ENCODE peak calls at places on chromosomes 12 and 14, in ten cellular contexts. One of them, this sample, is unnamed.

GRCh38 chr12:26120561-26121274 is 4.1 kb downstream of the BHLHE41 start:
- DNase-seq in astrocyte of the hippocampus: peak
- DNase-seq in stimulated activated CD8-positive, alpha-beta memory T cell treated with anti-CD3 and anti-CD28 coated beads, Interleukin-7, amount 100 ng/mL, for 24 hours: no peak
- DNase-seq in GM23248: peak
- DNase-seq in tibial nerve: no peak
- DNase-seq in GM06990: no peak
- DNase-seq in stimulated activated CD4-positive, alpha-beta T cell treated with anti-CD3 and anti-CD28 coated beads, Interleukin-1b, Interleukin-23, amount 100 ng/mL, for 1 hour: no peak
- DNase-seq in non-pigmented ciliary epithelial cell: no peak
- DNase-seq in ELR: no peak
- DNase-seq in endodermal cell: no peak
- DNase-seq in this sample: no peak

GRCh38 chr12:20646239-20646827 is 48.8 kb upstream of the SLCO1C1 start:
- DNase-seq in astrocyte of the hippocampus: peak
- DNase-seq in non-pigmented ciliary epithelial cell: no peak
- DNase-seq in GM06990: no peak
- DNase-seq in tibial nerve: peak
- DNase-seq in ELR: peak
- DNase-seq in stimulated activated CD8-positive, alpha-beta memory T cell treated with anti-CD3 and anti-CD28 coated beads, Interleukin-7, amount 100 ng/mL, for 24 hours: no peak
- DNase-seq in GM23248: peak
- DNase-seq in endodermal cell: no peak
- DNase-seq in stimulated activated CD4-positive, alpha-beta T cell treated with anti-CD3 and anti-CD28 coated beads, Interleukin-1b, Interleukin-23, amount 100 ng/mL, for 1 hour: no peak
- DNase-seq in this sample: no peak

GRCh38 chr14:95056476-95056875 is 100.9 kb downstream of the DICER1 start:
- DNase-seq in endodermal cell: no peak
- DNase-seq in ELR: no peak
- DNase-seq in stimulated activated CD4-positive, alpha-beta T cell treated with anti-CD3 and anti-CD28 coated beads, Interleukin-1b, Interleukin-23, amount 100 ng/mL, for 1 hour: no peak
- DNase-seq in tibial nerve: no peak
- DNase-seq in astrocyte of the hippocampus: no peak
- DNase-seq in GM23248: no peak
- DNase-seq in non-pigmented ciliary epithelial cell: no peak
- DNase-seq in stimulated activated CD8-positive, alpha-beta memory T cell treated with anti-CD3 and anti-CD28 coated beads, Interleukin-7, amount 100 ng/mL, for 24 hours: no peak
- DNase-seq in GM06990: no peak
- DNase-seq in this sample: no peak

GRCh38 chr12:66235626-66236281 is 46.7 kb downstream of the IRAK3 start:
- DNase-seq in stimulated activated CD8-positive, alpha-beta memory T cell treated with anti-CD3 and anti-CD28 coated beads, Interleukin-7, amount 100 ng/mL, for 24 hours: no peak
- DNase-seq in ELR: peak
- DNase-seq in GM23248: peak
- DNase-seq in endodermal cell: no peak
- DNase-seq in GM06990: no peak
- DNase-seq in non-pigmented ciliary epithelial cell: no peak
- DNase-seq in stimulated activated CD4-positive, alpha-beta T cell treated with anti-CD3 and anti-CD28 coated beads, Interleukin-1b, Interleukin-23, amount 100 ng/mL, for 1 hour: no peak
- DNase-seq in tibial nerve: no peak
- DNase-seq in astrocyte of the hippocampus: peak
- DNase-seq in this sample: no peak

GRCh38 chr12:5432011-5432400 is at the start of gene NTF3:
- DNase-seq in ELR: peak
- DNase-seq in endodermal cell: peak
- DNase-seq in GM06990: no peak
- DNase-seq in GM23248: peak
- DNase-seq in non-pigmented ciliary epithelial cell: no peak
- DNase-seq in stimulated activated CD8-positive, alpha-beta memory T cell treated with anti-CD3 and anti-CD28 coated beads, Interleukin-7, amount 100 ng/mL, for 24 hours: no peak
- DNase-seq in astrocyte of the hippocampus: peak
- DNase-seq in stimulated activated CD4-positive, alpha-beta T cell treated with anti-CD3 and anti-CD28 coated beads, Interleukin-1b, Interleukin-23, amount 100 ng/mL, for 1 hour: no peak
- DNase-seq in tibial nerve: no peak
- DNase-seq in this sample: no peak

GRCh38 chr14:61176686-61177085 is 104.5 kb downstream of the TMEM30B start:
- DNase-seq in stimulated activated CD8-positive, alpha-beta memory T cell treated with anti-CD3 and anti-CD28 coated beads, Interleukin-7, amount 100 ng/mL, for 24 hours: no peak
- DNase-seq in GM23248: no peak
- DNase-seq in GM06990: no peak
- DNase-seq in endodermal cell: no peak
- DNase-seq in non-pigmented ciliary epithelial cell: no peak
- DNase-seq in astrocyte of the hippocampus: no peak
- DNase-seq in stimulated activated CD4-positive, alpha-beta T cell treated with anti-CD3 and anti-CD28 coated beads, Interleukin-1b, Interleukin-23, amount 100 ng/mL, for 1 hour: no peak
- DNase-seq in ELR: no peak
- DNase-seq in tibial nerve: no peak
- DNase-seq in this sample: no peak

GRCh38 chr12:63940295-63940997 is 95.9 kb downstream of the SRGAP1 start:
- DNase-seq in endodermal cell: no peak
- DNase-seq in astrocyte of the hippocampus: no peak
- DNase-seq in ELR: no peak
- DNase-seq in tibial nerve: no peak
- DNase-seq in stimulated activated CD8-positive, alpha-beta memory T cell treated with anti-CD3 and anti-CD28 coated beads, Interleukin-7, amount 100 ng/mL, for 24 hours: no peak
- DNase-seq in GM06990: no peak
- DNase-seq in stimulated activated CD4-positive, alpha-beta T cell treated with anti-CD3 and anti-CD28 coated beads, Interleukin-1b, Interleukin-23, amount 100 ng/mL, for 1 hour: no peak
- DNase-seq in non-pigmented ciliary epithelial cell: no peak
- DNase-seq in GM23248: no peak
- DNase-seq in this sample: no peak

GRCh38 chr12:115886666-115887065 is 390.8 kb downstream of the MED13L start:
- DNase-seq in tibial nerve: no peak
- DNase-seq in GM06990: no peak
- DNase-seq in GM23248: no peak
- DNase-seq in ELR: no peak
- DNase-seq in stimulated activated CD4-positive, alpha-beta T cell treated with anti-CD3 and anti-CD28 coated beads, Interleukin-1b, Interleukin-23, amount 100 ng/mL, for 1 hour: no peak
- DNase-seq in non-pigmented ciliary epithelial cell: no peak
- DNase-seq in stimulated activated CD8-positive, alpha-beta memory T cell treated with anti-CD3 and anti-CD28 coated beads, Interleukin-7, amount 100 ng/mL, for 24 hours: no peak
- DNase-seq in endodermal cell: no peak
- DNase-seq in astrocyte of the hippocampus: no peak
- DNase-seq in this sample: no peak

GRCh38 chr12:81759215-81759991 is at the start of gene PPFIA2:
- DNase-seq in GM06990: no peak
- DNase-seq in stimulated activated CD8-positive, alpha-beta memory T cell treated with anti-CD3 and anti-CD28 coated beads, Interleukin-7, amount 100 ng/mL, for 24 hours: no peak
- DNase-seq in GM23248: peak
- DNase-seq in ELR: no peak
- DNase-seq in tibial nerve: no peak
- DNase-seq in endodermal cell: peak
- DNase-seq in non-pigmented ciliary epithelial cell: no peak
- DNase-seq in astrocyte of the hippocampus: peak
- DNase-seq in stimulated activated CD4-positive, alpha-beta T cell treated with anti-CD3 and anti-CD28 coated beads, Interleukin-1b, Interleukin-23, amount 100 ng/mL, for 1 hour: no peak
- DNase-seq in this sample: peak

GRCh38 chr14:56057071-56057865 is 60.9 kb upstream of the PELI2 start:
- DNase-seq in GM23248: no peak
- DNase-seq in non-pigmented ciliary epithelial cell: no peak
- DNase-seq in astrocyte of the hippocampus: peak
- DNase-seq in GM06990: no peak
- DNase-seq in stimulated activated CD8-positive, alpha-beta memory T cell treated with anti-CD3 and anti-CD28 coated beads, Interleukin-7, amount 100 ng/mL, for 24 hours: no peak
- DNase-seq in ELR: no peak
- DNase-seq in stimulated activated CD4-positive, alpha-beta T cell treated with anti-CD3 and anti-CD28 coated beads, Interleukin-1b, Interleukin-23, amount 100 ng/mL, for 1 hour: no peak
- DNase-seq in tibial nerve: no peak
- DNase-seq in endodermal cell: no peak
- DNase-seq in this sample: no peak

GRCh38 chr14:20632831-20633771 is 8.4 kb downstream of the OR6S1 start:
- DNase-seq in GM06990: peak
- DNase-seq in endodermal cell: peak
- DNase-seq in stimulated activated CD4-positive, alpha-beta T cell treated with anti-CD3 and anti-CD28 coated beads, Interleukin-1b, Interleukin-23, amount 100 ng/mL, for 1 hour: no peak
- DNase-seq in GM23248: peak
- DNase-seq in tibial nerve: peak
- DNase-seq in stimulated activated CD8-positive, alpha-beta memory T cell treated with anti-CD3 and anti-CD28 coated beads, Interleukin-7, amount 100 ng/mL, for 24 hours: no peak
- DNase-seq in ELR: peak
- DNase-seq in astrocyte of the hippocampus: peak
- DNase-seq in non-pigmented ciliary epithelial cell: peak
- DNase-seq in this sample: no peak

GRCh38 chr12:124828264-124829007 is 35.2 kb downstream of the SCARB1 start:
- DNase-seq in GM23248: peak
- DNase-seq in endodermal cell: peak
- DNase-seq in astrocyte of the hippocampus: peak
- DNase-seq in stimulated activated CD4-positive, alpha-beta T cell treated with anti-CD3 and anti-CD28 coated beads, Interleukin-1b, Interleukin-23, amount 100 ng/mL, for 1 hour: no peak
- DNase-seq in GM06990: no peak
- DNase-seq in tibial nerve: no peak
- DNase-seq in stimulated activated CD8-positive, alpha-beta memory T cell treated with anti-CD3 and anti-CD28 coated beads, Interleukin-7, amount 100 ng/mL, for 24 hours: no peak
- DNase-seq in non-pigmented ciliary epithelial cell: peak
- DNase-seq in ELR: peak
- DNase-seq in this sample: no peak

GRCh38 chr12:110934093-110934852 is 13.9 kb upstream of the MYL2 start:
- DNase-seq in stimulated activated CD8-positive, alpha-beta memory T cell treated with anti-CD3 and anti-CD28 coated beads, Interleukin-7, amount 100 ng/mL, for 24 hours: no peak
- DNase-seq in tibial nerve: no peak
- DNase-seq in GM06990: no peak
- DNase-seq in GM23248: peak
- DNase-seq in non-pigmented ciliary epithelial cell: no peak
- DNase-seq in endodermal cell: peak
- DNase-seq in astrocyte of the hippocampus: peak
- DNase-seq in stimulated activated CD4-positive, alpha-beta T cell treated with anti-CD3 and anti-CD28 coated beads, Interleukin-1b, Interleukin-23, amount 100 ng/mL, for 1 hour: no peak
- DNase-seq in ELR: peak
- DNase-seq in this sample: peak

GRCh38 chr12:96623155-96623554 is 133.8 kb downstream of the CFAP54 start:
- DNase-seq in stimulated activated CD4-positive, alpha-beta T cell treated with anti-CD3 and anti-CD28 coated beads, Interleukin-1b, Interleukin-23, amount 100 ng/mL, for 1 hour: no peak
- DNase-seq in endodermal cell: no peak
- DNase-seq in GM06990: no peak
- DNase-seq in stimulated activated CD8-positive, alpha-beta memory T cell treated with anti-CD3 and anti-CD28 coated beads, Interleukin-7, amount 100 ng/mL, for 24 hours: no peak
- DNase-seq in ELR: no peak
- DNase-seq in non-pigmented ciliary epithelial cell: no peak
- DNase-seq in astrocyte of the hippocampus: no peak
- DNase-seq in tibial nerve: no peak
- DNase-seq in GM23248: no peak
- DNase-seq in this sample: no peak

GRCh38 chr12:92094751-92095161 is 50.9 kb downstream of the BTG1 start:
- DNase-seq in tibial nerve: no peak
- DNase-seq in stimulated activated CD8-positive, alpha-beta memory T cell treated with anti-CD3 and anti-CD28 coated beads, Interleukin-7, amount 100 ng/mL, for 24 hours: no peak
- DNase-seq in ELR: peak
- DNase-seq in GM23248: peak
- DNase-seq in non-pigmented ciliary epithelial cell: no peak
- DNase-seq in GM06990: no peak
- DNase-seq in stimulated activated CD4-positive, alpha-beta T cell treated with anti-CD3 and anti-CD28 coated beads, Interleukin-1b, Interleukin-23, amount 100 ng/mL, for 1 hour: no peak
- DNase-seq in endodermal cell: no peak
- DNase-seq in astrocyte of the hippocampus: peak
- DNase-seq in this sample: no peak

GRCh38 chr14:85471156-85471555 is 58.8 kb upstream of the FLRT2 start:
- DNase-seq in GM06990: no peak
- DNase-seq in GM23248: peak
- DNase-seq in stimulated activated CD4-positive, alpha-beta T cell treated with anti-CD3 and anti-CD28 coated beads, Interleukin-1b, Interleukin-23, amount 100 ng/mL, for 1 hour: no peak
- DNase-seq in non-pigmented ciliary epithelial cell: peak
- DNase-seq in stimulated activated CD8-positive, alpha-beta memory T cell treated with anti-CD3 and anti-CD28 coated beads, Interleukin-7, amount 100 ng/mL, for 24 hours: no peak
- DNase-seq in astrocyte of the hippocampus: peak
- DNase-seq in ELR: peak
- DNase-seq in tibial nerve: no peak
- DNase-seq in endodermal cell: no peak
- DNase-seq in this sample: no peak

GRCh38 chr14:74503256-74503972 is 9.8 kb downstream of the ISCA2 start:
- DNase-seq in astrocyte of the hippocampus: no peak
- DNase-seq in stimulated activated CD8-positive, alpha-beta memory T cell treated with anti-CD3 and anti-CD28 coated beads, Interleukin-7, amount 100 ng/mL, for 24 hours: no peak
- DNase-seq in tibial nerve: no peak
- DNase-seq in endodermal cell: peak
- DNase-seq in ELR: no peak
- DNase-seq in stimulated activated CD4-positive, alpha-beta T cell treated with anti-CD3 and anti-CD28 coated beads, Interleukin-1b, Interleukin-23, amount 100 ng/mL, for 1 hour: no peak
- DNase-seq in non-pigmented ciliary epithelial cell: no peak
- DNase-seq in GM23248: no peak
- DNase-seq in GM06990: no peak
- DNase-seq in this sample: no peak

GRCh38 chr12:45674583-45674982 is 54.9 kb upstream of the ARID2 start:
- DNase-seq in endodermal cell: no peak
- DNase-seq in ELR: peak
- DNase-seq in GM23248: peak
- DNase-seq in stimulated activated CD8-positive, alpha-beta memory T cell treated with anti-CD3 and anti-CD28 coated beads, Interleukin-7, amount 100 ng/mL, for 24 hours: no peak
- DNase-seq in stimulated activated CD4-positive, alpha-beta T cell treated with anti-CD3 and anti-CD28 coated beads, Interleukin-1b, Interleukin-23, amount 100 ng/mL, for 1 hour: no peak
- DNase-seq in astrocyte of the hippocampus: peak
- DNase-seq in GM06990: no peak
- DNase-seq in tibial nerve: peak
- DNase-seq in non-pigmented ciliary epithelial cell: peak
- DNase-seq in this sample: no peak

GRCh38 chr14:53964249-53964648 is 7.6 kb upstream of the BMP4 start:
- DNase-seq in ELR: peak
- DNase-seq in stimulated activated CD8-positive, alpha-beta memory T cell treated with anti-CD3 and anti-CD28 coated beads, Interleukin-7, amount 100 ng/mL, for 24 hours: no peak
- DNase-seq in endodermal cell: no peak
- DNase-seq in GM23248: no peak
- DNase-seq in astrocyte of the hippocampus: peak
- DNase-seq in non-pigmented ciliary epithelial cell: peak
- DNase-seq in GM06990: no peak
- DNase-seq in tibial nerve: no peak
- DNase-seq in stimulated activated CD4-positive, alpha-beta T cell treated with anti-CD3 and anti-CD28 coated beads, Interleukin-1b, Interleukin-23, amount 100 ng/mL, for 1 hour: no peak
- DNase-seq in this sample: no peak

GRCh38 chr12:110340706-110341105 is 59.7 kb downstream of the ATP2A2 start:
- DNase-seq in stimulated activated CD8-positive, alpha-beta memory T cell treated with anti-CD3 and anti-CD28 coated beads, Interleukin-7, amount 100 ng/mL, for 24 hours: no peak
- DNase-seq in non-pigmented ciliary epithelial cell: no peak
- DNase-seq in ELR: no peak
- DNase-seq in stimulated activated CD4-positive, alpha-beta T cell treated with anti-CD3 and anti-CD28 coated beads, Interleukin-1b, Interleukin-23, amount 100 ng/mL, for 1 hour: no peak
- DNase-seq in endodermal cell: peak
- DNase-seq in astrocyte of the hippocampus: no peak
- DNase-seq in GM23248: no peak
- DNase-seq in tibial nerve: no peak
- DNase-seq in GM06990: no peak
- DNase-seq in this sample: no peak

GRCh38 chr14:95993768-95994592 is 45.2 kb upstream of the C14orf132 start:
- DNase-seq in astrocyte of the hippocampus: peak
- DNase-seq in GM23248: peak
- DNase-seq in stimulated activated CD4-positive, alpha-beta T cell treated with anti-CD3 and anti-CD28 coated beads, Interleukin-1b, Interleukin-23, amount 100 ng/mL, for 1 hour: no peak
- DNase-seq in non-pigmented ciliary epithelial cell: peak
- DNase-seq in tibial nerve: no peak
- DNase-seq in ELR: peak
- DNase-seq in GM06990: no peak
- DNase-seq in endodermal cell: peak
- DNase-seq in stimulated activated CD8-positive, alpha-beta memory T cell treated with anti-CD3 and anti-CD28 coated beads, Interleukin-7, amount 100 ng/mL, for 24 hours: no peak
- DNase-seq in this sample: no peak

GRCh38 chr14:37565550-37565949 is 29.5 kb downstream of the FOXA1 start:
- DNase-seq in endodermal cell: no peak
- DNase-seq in tibial nerve: no peak
- DNase-seq in GM23248: no peak
- DNase-seq in astrocyte of the hippocampus: no peak
- DNase-seq in stimulated activated CD4-positive, alpha-beta T cell treated with anti-CD3 and anti-CD28 coated beads, Interleukin-1b, Interleukin-23, amount 100 ng/mL, for 1 hour: no peak
- DNase-seq in ELR: no peak
- DNase-seq in non-pigmented ciliary epithelial cell: no peak
- DNase-seq in stimulated activated CD8-positive, alpha-beta memory T cell treated with anti-CD3 and anti-CD28 coated beads, Interleukin-7, amount 100 ng/mL, for 24 hours: no peak
- DNase-seq in GM06990: no peak
- DNase-seq in this sample: no peak

GRCh38 chr12:82964446-82964845 is 277.7 kb downstream of the TMTC2 start:
- DNase-seq in tibial nerve: no peak
- DNase-seq in stimulated activated CD4-positive, alpha-beta T cell treated with anti-CD3 and anti-CD28 coated beads, Interleukin-1b, Interleukin-23, amount 100 ng/mL, for 1 hour: no peak
- DNase-seq in stimulated activated CD8-positive, alpha-beta memory T cell treated with anti-CD3 and anti-CD28 coated beads, Interleukin-7, amount 100 ng/mL, for 24 hours: no peak
- DNase-seq in astrocyte of the hippocampus: no peak
- DNase-seq in GM23248: no peak
- DNase-seq in ELR: no peak
- DNase-seq in non-pigmented ciliary epithelial cell: no peak
- DNase-seq in GM06990: no peak
- DNase-seq in endodermal cell: no peak
- DNase-seq in this sample: no peak

GRCh38 chr12:114412307-114412706 is 6.4 kb upstream of the TBX5 start:
- DNase-seq in stimulated activated CD8-positive, alpha-beta memory T cell treated with anti-CD3 and anti-CD28 coated beads, Interleukin-7, amount 100 ng/mL, for 24 hours: no peak
- DNase-seq in stimulated activated CD4-positive, alpha-beta T cell treated with anti-CD3 and anti-CD28 coated beads, Interleukin-1b, Interleukin-23, amount 100 ng/mL, for 1 hour: no peak
- DNase-seq in astrocyte of the hippocampus: no peak
- DNase-seq in GM23248: no peak
- DNase-seq in ELR: no peak
- DNase-seq in endodermal cell: peak
- DNase-seq in tibial nerve: no peak
- DNase-seq in GM06990: no peak
- DNase-seq in non-pigmented ciliary epithelial cell: no peak
- DNase-seq in this sample: no peak

GRCh38 chr14:88195676-88196075 is 127.4 kb downstream of the KCNK10 start:
- DNase-seq in GM23248: no peak
- DNase-seq in non-pigmented ciliary epithelial cell: no peak
- DNase-seq in endodermal cell: peak
- DNase-seq in tibial nerve: no peak
- DNase-seq in astrocyte of the hippocampus: peak
- DNase-seq in stimulated activated CD8-positive, alpha-beta memory T cell treated with anti-CD3 and anti-CD28 coated beads, Interleukin-7, amount 100 ng/mL, for 24 hours: no peak
- DNase-seq in ELR: no peak
- DNase-seq in stimulated activated CD4-positive, alpha-beta T cell treated with anti-CD3 and anti-CD28 coated beads, Interleukin-1b, Interleukin-23, amount 100 ng/mL, for 1 hour: no peak
- DNase-seq in GM06990: no peak
- DNase-seq in this sample: no peak

GRCh38 chr12:42935756-42936155 is 346.2 kb upstream of the PRICKLE1 start:
- DNase-seq in ELR: peak
- DNase-seq in astrocyte of the hippocampus: no peak
- DNase-seq in tibial nerve: no peak
- DNase-seq in stimulated activated CD8-positive, alpha-beta memory T cell treated with anti-CD3 and anti-CD28 coated beads, Interleukin-7, amount 100 ng/mL, for 24 hours: no peak
- DNase-seq in stimulated activated CD4-positive, alpha-beta T cell treated with anti-CD3 and anti-CD28 coated beads, Interleukin-1b, Interleukin-23, amount 100 ng/mL, for 1 hour: no peak
- DNase-seq in endodermal cell: no peak
- DNase-seq in GM23248: peak
- DNase-seq in non-pigmented ciliary epithelial cell: no peak
- DNase-seq in GM06990: no peak
- DNase-seq in this sample: no peak

GRCh38 chr12:95582230-95583058 is 31.2 kb upstream of the USP44 start:
- DNase-seq in stimulated activated CD4-positive, alpha-beta T cell treated with anti-CD3 and anti-CD28 coated beads, Interleukin-1b, Interleukin-23, amount 100 ng/mL, for 1 hour: no peak
- DNase-seq in non-pigmented ciliary epithelial cell: peak
- DNase-seq in endodermal cell: no peak
- DNase-seq in GM23248: peak
- DNase-seq in GM06990: no peak
- DNase-seq in astrocyte of the hippocampus: peak
- DNase-seq in stimulated activated CD8-positive, alpha-beta memory T cell treated with anti-CD3 and anti-CD28 coated beads, Interleukin-7, amount 100 ng/mL, for 24 hours: no peak
- DNase-seq in ELR: peak
- DNase-seq in tibial nerve: no peak
- DNase-seq in this sample: no peak

GRCh38 chr12:29562167-29562776 is 64.8 kb upstream of the OVCH1 start:
- DNase-seq in GM23248: peak
- DNase-seq in stimulated activated CD8-positive, alpha-beta memory T cell treated with anti-CD3 and anti-CD28 coated beads, Interleukin-7, amount 100 ng/mL, for 24 hours: no peak
- DNase-seq in stimulated activated CD4-positive, alpha-beta T cell treated with anti-CD3 and anti-CD28 coated beads, Interleukin-1b, Interleukin-23, amount 100 ng/mL, for 1 hour: no peak
- DNase-seq in astrocyte of the hippocampus: peak
- DNase-seq in tibial nerve: peak
- DNase-seq in endodermal cell: no peak
- DNase-seq in ELR: no peak
- DNase-seq in GM06990: no peak
- DNase-seq in non-pigmented ciliary epithelial cell: no peak
- DNase-seq in this sample: no peak

This sample was measured in coronary artery.